ENCODE peak calls at places on chromosome 13, in seven cellular contexts. Q is AG09309; B is stimulated activated CD8-positive, alpha-beta memory T cell treated with anti-CD3 and anti-CD28 coated beads, Interleukin-7, amount 100 ng/mL, for 24 hours; A is hepatic stellate cell; P is activated naive CD4-positive, alpha-beta T cell treated with anti-CD3 and anti-CD28 coated beads, Interleukin-2, amount 50 U/mL, for 72 hours; K is neural progenitor cell; U is NCI-H2081. H is an unnamed sample.

GRCh38 chr13:46211116-46211515 is 612 bp upstream of the LRRC63 start:
- DNase-seq in Q (no peak), B (no peak), A (no peak), P (no peak), K (no peak), U (peak), H (no peak)

GRCh38 chr13:104553156-104553555 is 1486.9 kb upstream of the SLC10A2 start:
- DNase-seq in Q (no peak), B (no peak), A (no peak), P (no peak), K (no peak), U (no peak), H (no peak)

GRCh38 chr13:30116379-30116778 is 191.0 kb downstream of the KATNAL1 start:
- DNase-seq in Q (no peak), B (no peak), A (no peak), P (no peak), K (no peak), U (no peak), H (no peak)

GRCh38 chr13:95497307-95497943 is 55.1 kb upstream of the CLDN10 start:
- DNase-seq in Q (no peak), B (no peak), A (no peak), P (no peak), K (no peak), U (peak), H (no peak)

GRCh38 chr13:55000043-55000442 is 1971.4 kb downstream of the OLFM4 start:
- DNase-seq in Q (no peak), B (no peak), A (no peak), P (no peak), K (no peak), U (no peak), H (no peak)

GRCh38 chr13:50361282-50361681 is 346.0 kb downstream of the KCNRG start:
- DNase-seq in Q (no peak), B (no peak), A (no peak), P (no peak), K (no peak), U (no peak), H (no peak)

GRCh38 chr13:33624253-33624652 is 193.7 kb upstream of the RFC3 start:
- DNase-seq in Q (no peak), B (no peak), A (no peak), P (no peak), K (no peak), U (no peak), H (no peak)

GRCh38 chr13:74841123-74841522 is 640.8 kb downstream of the TBC1D4 start:
- DNase-seq in Q (no peak), B (no peak), A (no peak), P (no peak), K (no peak), U (no peak), H (no peak)

GRCh38 chr13:46041335-46041934 is 11.1 kb downstream of the ZC3H13 start:
- DNase-seq in Q (peak), B (no peak), A (peak), P (no peak), K (no peak), U (no peak), H (no peak)

GRCh38 chr13:45194081-45194939 is 6.5 kb downstream of the KCTD4 start:
- DNase-seq in Q (no peak), B (no peak), A (no peak), P (no peak), K (peak), U (no peak), H (no peak)

GRCh38 chr13:23570099-23570926 is at the start of gene TNFRSF19:
- DNase-seq in Q (peak), B (no peak), A (peak), P (no peak), K (peak), U (peak), H (peak)

GRCh38 chr13:111654531-111654930 is 334.1 kb downstream of the TEX29 start:
- DNase-seq in Q (no peak), B (no peak), A (no peak), P (no peak), K (no peak), U (no peak), H (no peak)

GRCh38 chr13:48304132-48304876 is 753 bp downstream of the RB1 start:
- DNase-seq in Q (no peak), B (no peak), A (peak), P (peak), K (peak), U (peak), H (peak)

GRCh38 chr13:66994097-66994496 is 236.0 kb downstream of the PCDH9 start:
- DNase-seq in Q (no peak), B (no peak), A (no peak), P (peak), K (peak), U (peak), H (peak)

GRCh38 chr13:95462801-95463200 is 89.7 kb upstream of the CLDN10 start:
- DNase-seq in Q (no peak), B (no peak), A (no peak), P (no peak), K (peak), U (no peak), H (no peak)

GRCh38 chr13:56907766-56908165 is 233.0 kb upstream of the PRR20A start:
- DNase-seq in Q (no peak), B (no peak), A (no peak), P (no peak), K (no peak), U (no peak), H (no peak)

GRCh38 chr13:33140161-33140560 is 123.9 kb downstream of the KL start:
- DNase-seq in Q (no peak), B (no peak), A (no peak), P (no peak), K (no peak), U (no peak), H (no peak)

GRCh38 chr13:23870356-23871146 is 18.6 kb downstream of the MIPEP start:
- DNase-seq in Q (no peak), B (no peak), A (no peak), P (no peak), K (no peak), U (no peak), H (no peak)

GRCh38 chr13:24911135-24911524 is 147.2 kb downstream of the RNF17 start:
- DNase-seq in Q (no peak), B (no peak), A (peak), P (no peak), K (no peak), U (no peak), H (peak)

GRCh38 chr13:99972190-99972731 is 694 bp upstream of the ZIC5 start:
- DNase-seq in Q (no peak), B (no peak), A (no peak), P (peak), K (peak), U (no peak), H (no peak)

GRCh38 chr13:44432595-44432994 is 59.0 kb downstream of the SERP2 start:
- DNase-seq in Q (no peak), B (no peak), A (no peak), P (no peak), K (no peak), U (no peak), H (no peak)

GRCh38 chr13:99388334-99388923 is 81.2 kb upstream of the GPR183 start:
- DNase-seq in Q (no peak), B (no peak), A (no peak), P (no peak), K (no peak), U (no peak), H (no peak)

GRCh38 chr13:79481685-79482052 is 714 bp downstream of the NDFIP2 start:
- DNase-seq in Q (no peak), B (peak), A (no peak), P (peak), K (no peak), U (peak), H (no peak)

GRCh38 chr13:64723735-64724134 is 2506.4 kb downstream of the PCDH9 start:
- DNase-seq in Q (peak), B (no peak), A (peak), P (no peak), K (no peak), U (no peak), H (peak)

GRCh38 chr13:34458756-34459462 is 483.2 kb upstream of the NBEA start:
- DNase-seq in Q (no peak), B (no peak), A (no peak), P (no peak), K (no peak), U (peak), H (no peak)

GRCh38 chr13:100983111-100983510 is 308.5 kb upstream of the TMTC4 start:
- DNase-seq in Q (no peak), B (no peak), A (no peak), P (no peak), K (no peak), U (peak), H (no peak)

GRCh38 chr13:105063676-105064075 is 1471.8 kb downstream of the EFNB2 start:
- DNase-seq in Q (no peak), B (no peak), A (no peak), P (no peak), K (no peak), U (no peak), H (no peak)

GRCh38 chr13:50162001-50162400 is 146.8 kb downstream of the KCNRG start:
- DNase-seq in Q (no peak), B (no peak), A (no peak), P (no peak), K (no peak), U (no peak), H (no peak)

GRCh38 chr13:49341517-49341916 is 93.8 kb downstream of the CDADC1 start:
- DNase-seq in Q (no peak), B (no peak), A (no peak), P (no peak), K (no peak), U (no peak), H (no peak)

GRCh38 chr13:75372517-75372916 is 109.5 kb downstream of the TBC1D4 start:
- DNase-seq in Q (no peak), B (no peak), A (peak), P (no peak), K (peak), U (peak), H (no peak)

GRCh38 chr13:104011505-104012270 is 945.5 kb upstream of the SLC10A2 start:
- DNase-seq in Q (no peak), B (no peak), A (no peak), P (no peak), K (peak), U (no peak), H (no peak)

GRCh38 chr13:44396295-44396962 is 22.8 kb downstream of the SERP2 start:
- DNase-seq in Q (no peak), B (no peak), A (no peak), P (no peak), K (no peak), U (no peak), H (no peak)

GRCh38 chr13:57123660-57124059 is 17.1 kb upstream of the PRR20A start:
- DNase-seq in Q (no peak), B (no peak), A (no peak), P (no peak), K (no peak), U (peak), H (no peak)

GRCh38 chr13:44842158-44842557 is 147.1 kb downstream of the NUFIP1 start:
- DNase-seq in Q (no peak), B (no peak), A (peak), P (no peak), K (no peak), U (no peak), H (no peak)

GRCh38 chr13:98528663-98529064 is 48.2 kb downstream of the STK24 start:
- DNase-seq in Q (no peak), B (no peak), A (no peak), P (peak), K (no peak), U (no peak), H (no peak)

GRCh38 chr13:88014527-88014926 is 343.4 kb downstream of the SLITRK5 start:
- DNase-seq in Q (no peak), B (no peak), A (no peak), P (no peak), K (no peak), U (no peak), H (no peak)

GRCh38 chr13:95858286-95859075 is 181.5 kb downstream of the DNAJC3 start:
- DNase-seq in Q (no peak), B (no peak), A (no peak), P (no peak), K (no peak), U (no peak), H (no peak)

GRCh38 chr13:43487459-43487858 is 299.3 kb downstream of the ENOX1 start:
- DNase-seq in Q (no peak), B (no peak), A (no peak), P (no peak), K (no peak), U (peak), H (no peak)

H was measured in GM04504.